ENCODE peak calls at places on chromosomes 11 and 22, in ten cellular contexts. L is Peyer's patch, W is ovary, Q is H1, D is body of pancreas, Z is uterus, Y is transverse colon, I is esophagus muscularis mucosa, V is gastrocnemius medialis, A is heart left ventricle. E is an unnamed sample.

GRCh38 chr22:26131755-26132154 is 37.5 kb upstream of the SEZ6L start:
- DNase-seq in L (no peak), W (no peak), Q (no peak), D (no peak), Z (no peak), Y (no peak), I (peak; percentile 84), V (no peak), A (no peak), E (no peak)

GRCh38 chr11:126341760-126342161 is 13.7 kb upstream of the ST3GAL4 start:
- DNase-seq in L (no peak), W (peak; percentile 10), Q (no peak), D (no peak), Z (no peak), Y (no peak), I (no peak), V (no peak), A (no peak), E (no peak)

GRCh38 chr11:12160680-12161079 is 50.3 kb downstream of the MICAL2 start:
- DNase-seq in L (no peak), W (no peak), Q (no peak), D (no peak), Z (peak; percentile 46), Y (no peak), I (no peak), V (no peak), A (no peak), E (no peak)

GRCh38 chr11:102882389-102883024 is 7.7 kb upstream of the MMP12 start:
- DNase-seq in L (no peak), W (no peak), Q (no peak), D (no peak), Z (no peak), Y (no peak), I (peak; percentile 29), V (no peak), A (no peak), E (no peak)

GRCh38 chr11:77055913-77056312 is 10.9 kb upstream of the CAPN5 start:
- DNase-seq in L (no peak), W (no peak), Q (no peak), D (no peak), Z (no peak), Y (no peak), I (no peak), V (no peak), A (no peak), E (no peak)

GRCh38 chr11:30706276-30706675 is 120.1 kb upstream of the MPPED2 start:
- DNase-seq in L (no peak), W (no peak), Q (no peak), D (no peak), Z (no peak), Y (no peak), I (no peak), V (no peak), A (no peak), E (no peak)

GRCh38 chr11:43177938-43178337 is 133.9 kb upstream of the API5 start:
- DNase-seq in L (no peak), W (no peak), Q (no peak), D (no peak), Z (no peak), Y (no peak), I (no peak), V (no peak), A (no peak), E (no peak)

GRCh38 chr22:19848298-19849224 is 6.1 kb downstream of the GNB1L start:
- DNase-seq in L (peak; percentile 82), W (no peak), Q (no peak), D (peak; percentile 66), Z (no peak), Y (peak; percentile 77), I (peak; percentile 78), V (peak; percentile 67), A (no peak), E (peak; percentile 72)

GRCh38 chr11:75100314-75100713 is 3.6 kb upstream of the OR2AT4 start:
- DNase-seq in L (no peak), W (no peak), Q (no peak), D (no peak), Z (no peak), Y (no peak), I (no peak), V (no peak), A (no peak), E (no peak)

GRCh38 chr11:48064306-48064705 is 83.9 kb downstream of the PTPRJ start:
- DNase-seq in L (no peak), W (no peak), Q (no peak), D (no peak), Z (no peak), Y (no peak), I (no peak), V (no peak), A (no peak), E (no peak)

GRCh38 chr11:17699157-17700114 is 19.9 kb upstream of the MYOD1 start:
- DNase-seq in L (no peak), W (no peak), Q (no peak), D (no peak), Z (no peak), Y (no peak), I (no peak), V (peak; percentile 91), A (no peak), E (no peak)

GRCh38 chr11:12922980-12923507 is 86.1 kb upstream of the RASSF10 start:
- DNase-seq in L (no peak), W (no peak), Q (no peak), D (no peak), Z (no peak), Y (no peak), I (no peak), V (no peak), A (no peak), E (no peak)

GRCh38 chr11:95853138-95853537 is 62.8 kb downstream of the CEP57 start:
- DNase-seq in L (no peak), W (no peak), Q (no peak), D (no peak), Z (no peak), Y (no peak), I (no peak), V (no peak), A (no peak), E (no peak)

GRCh38 chr11:45209904-45210699 is 63.7 kb downstream of the PRDM11 start:
- DNase-seq in L (peak; percentile 64), W (peak; percentile 87), Q (no peak), D (peak; percentile 63), Z (peak; percentile 98), Y (peak; percentile 72), I (peak; percentile 96), V (peak; percentile 80), A (peak; percentile 79), E (peak; percentile 45)

GRCh38 chr11:115464269-115464668 is 39.9 kb downstream of the CADM1 start:
- DNase-seq in L (no peak), W (no peak), Q (no peak), D (no peak), Z (no peak), Y (no peak), I (no peak), V (no peak), A (no peak), E (no peak)

GRCh38 chr11:115469361-115469760 is 34.9 kb downstream of the CADM1 start:
- DNase-seq in L (no peak), W (no peak), Q (no peak), D (no peak), Z (no peak), Y (no peak), I (no peak), V (no peak), A (no peak), E (no peak)

GRCh38 chr11:115462757-115463156 is 41.5 kb downstream of the CADM1 start:
- DNase-seq in L (no peak), W (no peak), Q (no peak), D (no peak), Z (no peak), Y (no peak), I (no peak), V (no peak), A (no peak), E (no peak)

GRCh38 chr11:115463606-115464005 is 40.6 kb downstream of the CADM1 start:
- DNase-seq in L (no peak), W (no peak), Q (no peak), D (no peak), Z (no peak), Y (no peak), I (no peak), V (no peak), A (no peak), E (no peak)

GRCh38 chr11:115466122-115466521 is 38.1 kb downstream of the CADM1 start:
- DNase-seq in L (no peak), W (no peak), Q (no peak), D (no peak), Z (no peak), Y (no peak), I (no peak), V (no peak), A (no peak), E (no peak)
- TF ChIP-seq POLR2A in L (no peak), W (no peak), Q (no peak), D (no peak), Z (no peak), Y (no peak), I (no peak), V (no peak), A (no peak), E (no peak)

DNA sequence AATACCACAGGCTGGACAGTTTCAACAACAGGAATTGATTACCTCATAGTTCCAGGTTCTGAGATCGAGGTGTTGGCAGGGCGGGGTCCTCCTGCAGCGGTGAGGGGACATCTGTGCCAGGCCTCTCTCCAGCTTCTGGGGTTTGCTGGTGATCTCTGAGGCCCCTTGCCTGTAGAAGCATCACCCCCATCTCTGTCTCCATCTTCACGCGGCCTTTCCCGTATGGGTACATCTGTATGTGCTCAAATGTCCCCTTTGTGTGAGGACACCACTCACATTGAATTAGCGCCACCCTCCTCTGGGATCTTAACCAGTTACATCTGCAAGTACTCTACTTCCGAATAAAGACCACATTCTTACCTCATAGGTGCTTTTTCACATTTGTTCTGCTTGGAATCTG is 1029.9 kb downstream of the BRD1 start:
- DNase-seq in L (no peak), W (no peak), Q (no peak), D (no peak), Z (no peak), Y (no peak), I (no peak), V (no peak), A (no peak), E (no peak)
- H3K4me1 ChIP-seq in L (no peaks in the 10 kb centered on the region), W (no peaks in the 10 kb centered on the region), Q (peaks cover 5% of the 10 kb centered on the region), D (no peaks in the 10 kb centered on the region), Z (no peaks in the 10 kb centered on the region), Y (no peaks in the 10 kb centered on the region), I (no peaks in the 10 kb centered on the region), V (no peaks in the 10 kb centered on the region), A (no peaks in the 10 kb centered on the region), E (no peaks in the 10 kb centered on the region)

DNA sequence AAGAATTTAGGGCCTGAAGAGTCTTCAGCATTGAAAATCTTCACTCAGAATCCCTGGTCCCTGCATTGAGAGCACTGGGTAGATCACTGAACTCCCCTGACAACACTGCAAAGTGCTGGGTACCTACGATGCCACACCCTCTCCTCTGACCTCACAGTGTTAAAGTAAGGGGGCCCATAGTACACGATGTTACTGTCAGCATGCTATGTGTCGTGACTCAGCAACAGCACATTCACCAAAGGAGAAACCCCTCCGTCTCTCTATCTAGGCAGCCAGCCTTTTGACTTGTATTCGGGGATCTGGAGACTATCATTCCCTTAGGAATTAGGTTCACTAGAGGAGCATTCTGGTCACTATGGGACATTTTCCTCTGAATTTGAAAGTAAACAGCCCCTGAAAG is 67.4 kb upstream of the PITPNB start:
- DNase-seq in L (no peak), W (no peak), Q (no peak), D (no peak), Z (no peak), Y (no peak), I (no peak), V (no peak), A (no peak), E (no peak)
- TF ChIP-seq POLR2A in L (no peak), W (no peak), Q (no peak), D (no peak), Z (no peak), Y (no peak), I (no peak), V (no peak), A (no peak), E (no peak)

GRCh38 chr11:64632654-64633053 is 41.6 kb downstream of the SLC22A12 start:
- DNase-seq in L (no peak), W (no peak), Q (no peak), D (no peak), Z (no peak), Y (no peak), I (no peak), V (no peak), A (no peak), E (no peak)
- H3K4me1 ChIP-seq in L (peaks cover 2% of the 10 kb centered on the region), W (peaks cover under 1% of the 10 kb centered on the region), Q (peaks cover 17% of the 10 kb centered on the region), D (no peaks in the 10 kb centered on the region), Z (no peaks in the 10 kb centered on the region), Y (peaks cover 5% of the 10 kb centered on the region), I (peaks cover 12% of the 10 kb centered on the region), V (no peaks in the 10 kb centered on the region), A (peaks cover 5% of the 10 kb centered on the region), E (no peaks in the 10 kb centered on the region)